ENCODE peak calls at places on chromosomes 3 and 15, in six cellular contexts. One of them, this sample, is unnamed.

GRCh38 chr3:139746481-139746880 is 68.7 kb upstream of the NMNAT3 start:
- DNase-seq in D341Med: no peak
- DNase-seq in myocyte: no peak
- DNase-seq in uterus: no peak
- DNase-seq in WERI-Rb-1: no peak
- DNase-seq in heart left ventricle: no peak
- DNase-seq in this sample: no peak

GRCh38 chr3:53730565-53730964 is 115.7 kb downstream of the CHDH start:
- DNase-seq in uterus: peak; percentile 49
- DNase-seq in WERI-Rb-1: no peak
- DNase-seq in myocyte: peak; percentile 83
- DNase-seq in D341Med: no peak
- DNase-seq in heart left ventricle: peak; percentile 63
- DNase-seq in this sample: no peak

GRCh38 chr15:37517106-37517505 is 416.8 kb upstream of the MEIS2 start:
- DNase-seq in myocyte: no peak
- DNase-seq in D341Med: no peak
- DNase-seq in uterus: no peak
- DNase-seq in heart left ventricle: no peak
- DNase-seq in WERI-Rb-1: no peak
- DNase-seq in this sample: no peak

GRCh38 chr3:144566320-144566719 is 594.7 kb downstream of the DIPK2A start:
- DNase-seq in uterus: no peak
- DNase-seq in heart left ventricle: no peak
- DNase-seq in WERI-Rb-1: no peak
- DNase-seq in myocyte: no peak
- DNase-seq in D341Med: no peak
- DNase-seq in this sample: no peak

GRCh38 chr3:188052229-188052965 is 101.6 kb upstream of the LPP start:
- DNase-seq in WERI-Rb-1: peak; percentile 14
- DNase-seq in heart left ventricle: peak; percentile 89
- DNase-seq in myocyte: no peak
- DNase-seq in D341Med: no peak
- DNase-seq in uterus: peak; percentile 98
- DNase-seq in this sample: no peak

GRCh38 chr15:48582472-48583235 is 62.9 kb downstream of the FBN1 start:
- DNase-seq in myocyte: peak; percentile 83
- DNase-seq in WERI-Rb-1: no peak
- DNase-seq in D341Med: peak; percentile 39
- DNase-seq in heart left ventricle: no peak
- DNase-seq in uterus: no peak
- DNase-seq in this sample: peak; percentile 29

GRCh38 chr15:25777047-25777446 is 86.1 kb downstream of the ATP10A start:
- DNase-seq in D341Med: no peak
- DNase-seq in WERI-Rb-1: no peak
- DNase-seq in myocyte: no peak
- DNase-seq in uterus: no peak
- DNase-seq in heart left ventricle: no peak
- DNase-seq in this sample: no peak

GRCh38 chr3:157239082-157239704 is 79.2 kb upstream of the CCNL1 start:
- DNase-seq in myocyte: peak; percentile 63
- DNase-seq in uterus: peak; percentile 23
- DNase-seq in D341Med: peak; percentile 84
- DNase-seq in heart left ventricle: peak; percentile 58
- DNase-seq in WERI-Rb-1: peak; percentile 78
- DNase-seq in this sample: peak; percentile 86

GRCh38 chr3:51391566-51392300 is 648 bp downstream of the RBM15B start:
- DNase-seq in heart left ventricle: no peak
- DNase-seq in WERI-Rb-1: no peak
- DNase-seq in myocyte: peak; percentile 38
- DNase-seq in uterus: no peak
- DNase-seq in D341Med: peak; percentile 73
- DNase-seq in this sample: peak; percentile 38

This sample was measured in NCI-H82.